ENCODE peak calls at places on chromosomes 7 and 10, in eight cellular contexts. F is left lung; G is CD4-positive, alpha-beta T cell; O is WTC11; Z is fibroblast of lung; H is AG09319; U is AG04450; S is A549. X is an unnamed sample.

GRCh38 chr10:14560274-14560673 is 214.4 kb downstream of the FAM107B start:
- DNase-seq in F (peak), G (peak), O (peak), Z (peak), H (no peak), U (no peak), S (peak), X (no peak)

GRCh38 chr10:120428754-120429153 is 28.3 kb upstream of the PLPP4 start:
- DNase-seq in F (no peak), G (no peak), O (no peak), Z (peak), H (no peak), U (no peak), S (no peak), X (no peak)

GRCh38 chr10:60898372-60898771 is 45.6 kb downstream of the RHOBTB1 start:
- DNase-seq in F (no peak), G (no peak), O (no peak), Z (no peak), H (no peak), U (no peak), S (no peak), X (no peak)

GRCh38 chr10:102775973-102776669 is 32.4 kb downstream of the WBP1L start:
- DNase-seq in F (no peak), G (no peak), O (no peak), Z (peak), H (no peak), U (peak), S (no peak), X (peak)

GRCh38 chr7:98836811-98837631 is 32.8 kb downstream of the TMEM130 start:
- DNase-seq in F (no peak), G (no peak), O (peak), Z (no peak), H (no peak), U (no peak), S (peak), X (peak)

GRCh38 chr7:44838751-44839150 is 9.1 kb downstream of the H2AZ2 start:
- DNase-seq in F (no peak), G (no peak), O (no peak), Z (no peak), H (no peak), U (no peak), S (no peak), X (no peak)

GRCh38 chr10:79130846-79131245 is 62.1 kb downstream of the ZMIZ1 start:
- DNase-seq in F (no peak), G (no peak), O (no peak), Z (no peak), H (no peak), U (no peak), S (no peak), X (no peak)

GRCh38 chr7:157366722-157367121 is 29.9 kb downstream of the DNAJB6 start:
- DNase-seq in F (no peak), G (no peak), O (no peak), Z (no peak), H (no peak), U (no peak), S (no peak), X (no peak)

GRCh38 chr7:36279926-36280315 is 109.7 kb upstream of the ANLN start:
- DNase-seq in F (no peak), G (no peak), O (no peak), Z (no peak), H (no peak), U (no peak), S (no peak), X (no peak)

GRCh38 chr7:134245253-134245652 is 71.5 kb downstream of the SLC35B4 start:
- DNase-seq in F (no peak), G (no peak), O (no peak), Z (no peak), H (no peak), U (no peak), S (no peak), X (no peak)

GRCh38 chr10:125169279-125169678 is 8.9 kb upstream of the CTBP2 start:
- DNase-seq in F (no peak), G (no peak), O (no peak), Z (no peak), H (no peak), U (no peak), S (no peak), X (no peak)

GRCh38 chr7:79317728-79318127 is 135.7 kb downstream of the MAGI2 start:
- DNase-seq in F (no peak), G (no peak), O (no peak), Z (peak), H (peak), U (peak), S (peak), X (no peak)

GRCh38 chr7:30995541-30995940 is 31.8 kb downstream of the GHRHR start:
- DNase-seq in F (no peak), G (no peak), O (no peak), Z (peak), H (no peak), U (no peak), S (no peak), X (no peak)

GRCh38 chr10:23157239-23157661 is 34.9 kb upstream of the PTF1A start:
- DNase-seq in F (no peak), G (no peak), O (no peak), Z (no peak), H (no peak), U (no peak), S (no peak), X (no peak)

GRCh38 chr10:16792675-16793074 is 24.5 kb downstream of the RSU1 start:
- DNase-seq in F (no peak), G (no peak), O (no peak), Z (peak), H (no peak), U (no peak), S (no peak), X (no peak)

GRCh38 chr10:10911471-10911921 is 106.2 kb upstream of the CELF2 start:
- DNase-seq in F (peak), G (no peak), O (peak), Z (peak), H (peak), U (peak), S (no peak), X (peak)

GRCh38 chr7:74615933-74616780 is 41.4 kb upstream of the GTF2I start:
- DNase-seq in F (no peak), G (no peak), O (no peak), Z (no peak), H (no peak), U (no peak), S (no peak), X (no peak)

GRCh38 chr7:100008525-100008924 is 6.9 kb upstream of the ZKSCAN1 start:
- DNase-seq in F (peak), G (no peak), O (no peak), Z (no peak), H (no peak), U (no peak), S (no peak), X (no peak)

GRCh38 chr10:91597397-91597881 is 35.4 kb downstream of the PPP1R3C start:
- DNase-seq in F (no peak), G (no peak), O (no peak), Z (peak), H (no peak), U (no peak), S (no peak), X (no peak)

GRCh38 chr10:79482721-79483120 is 29.6 kb upstream of the EIF5AL1 start:
- DNase-seq in F (no peak), G (no peak), O (no peak), Z (no peak), H (no peak), U (no peak), S (no peak), X (no peak)

GRCh38 chr10:6503171-6503570 is 76.9 kb downstream of the PRKCQ start:
- DNase-seq in F (no peak), G (no peak), O (no peak), Z (no peak), H (no peak), U (no peak), S (no peak), X (no peak)

GRCh38 chr10:11602919-11603523 is 8.4 kb downstream of the USP6NL start:
- DNase-seq in F (no peak), G (no peak), O (no peak), Z (peak), H (no peak), U (no peak), S (no peak), X (no peak)

DNA sequence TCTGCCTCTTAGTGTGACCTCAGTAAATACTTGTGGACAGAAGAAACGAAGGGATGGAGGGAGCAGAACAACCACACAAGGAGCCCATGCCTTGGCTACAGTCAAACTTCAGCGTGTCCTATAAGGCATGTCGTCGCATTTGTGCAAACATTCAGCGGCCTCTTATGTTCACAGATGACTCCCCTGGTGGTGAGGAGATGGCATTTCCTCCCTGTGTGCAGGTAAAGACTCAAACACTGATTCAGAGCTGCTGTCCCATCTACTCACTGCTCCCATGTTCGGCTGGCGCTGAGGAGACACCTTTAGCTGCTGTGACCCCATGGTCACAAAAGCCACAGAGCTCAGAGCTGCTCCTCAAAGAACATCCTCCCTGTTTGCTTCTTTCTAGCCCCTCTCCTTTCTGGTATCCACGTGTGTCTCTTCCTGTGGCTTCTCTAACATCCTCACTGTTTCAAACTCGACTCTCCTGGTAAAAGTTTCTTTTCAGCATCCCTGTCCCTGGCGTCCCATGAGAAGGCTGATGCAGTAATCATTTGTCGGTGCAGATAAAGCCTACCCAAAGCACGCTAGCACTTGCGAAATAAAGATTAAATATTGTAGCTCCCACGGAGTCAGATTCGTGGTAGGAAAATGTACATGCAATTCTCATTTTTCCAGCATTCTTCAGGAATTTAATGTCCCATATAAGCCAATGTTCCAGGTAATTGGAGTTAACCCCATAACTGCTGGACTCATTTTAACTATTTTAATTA is 124.9 kb upstream of the NEBL start:
- DNase-seq in F (no peak), G (no peak), O (no peak), Z (no peak), H (no peak), U (no peak), S (peak), X (no peak)
- TF ChIP-seq CTCF in F (no peak), G (no peak), O (no peak), Z (no peak), H (no peak), U (no peak), S (no peak), X (peak)

DNA sequence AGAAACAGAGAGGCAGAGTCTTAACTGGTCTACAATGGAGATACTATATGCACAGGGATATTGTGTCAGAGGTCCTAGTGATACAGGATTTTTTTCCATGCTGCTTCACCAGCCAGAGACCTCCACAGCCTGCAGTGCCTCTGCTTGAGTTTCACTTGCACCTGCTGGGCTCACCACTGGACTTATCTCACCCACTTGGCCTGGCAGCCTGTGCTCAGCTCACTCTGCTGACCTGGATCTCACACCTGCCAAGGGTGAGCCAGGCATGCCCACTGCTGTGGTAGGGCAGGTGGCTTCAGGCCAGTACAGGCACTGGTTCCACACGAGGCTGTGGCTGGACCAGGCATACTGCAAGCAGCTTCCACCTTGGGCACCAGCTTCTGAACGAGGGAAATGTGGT is 36.6 kb downstream of the PNLIPRP3 start:
- DNase-seq in F (peak), G (no peak), O (no peak), Z (no peak), H (no peak), U (no peak), S (no peak), X (no peak)
- TF ChIP-seq CTCF in F (no peak), G (no peak), O (no peak), Z (no peak), H (no peak), U (no peak), S (no peak), X (no peak)

GRCh38 chr7:85014936-85015335 is 171.9 kb downstream of the SEMA3D start:
- DNase-seq in F (no peak), G (no peak), O (no peak), Z (no peak), H (no peak), U (no peak), S (no peak), X (no peak)
- TF ChIP-seq CTCF in F (no peak), G (no peak), O (no peak), Z (no peak), H (no peak), U (peak), S (no peak), X (peak)

DNA sequence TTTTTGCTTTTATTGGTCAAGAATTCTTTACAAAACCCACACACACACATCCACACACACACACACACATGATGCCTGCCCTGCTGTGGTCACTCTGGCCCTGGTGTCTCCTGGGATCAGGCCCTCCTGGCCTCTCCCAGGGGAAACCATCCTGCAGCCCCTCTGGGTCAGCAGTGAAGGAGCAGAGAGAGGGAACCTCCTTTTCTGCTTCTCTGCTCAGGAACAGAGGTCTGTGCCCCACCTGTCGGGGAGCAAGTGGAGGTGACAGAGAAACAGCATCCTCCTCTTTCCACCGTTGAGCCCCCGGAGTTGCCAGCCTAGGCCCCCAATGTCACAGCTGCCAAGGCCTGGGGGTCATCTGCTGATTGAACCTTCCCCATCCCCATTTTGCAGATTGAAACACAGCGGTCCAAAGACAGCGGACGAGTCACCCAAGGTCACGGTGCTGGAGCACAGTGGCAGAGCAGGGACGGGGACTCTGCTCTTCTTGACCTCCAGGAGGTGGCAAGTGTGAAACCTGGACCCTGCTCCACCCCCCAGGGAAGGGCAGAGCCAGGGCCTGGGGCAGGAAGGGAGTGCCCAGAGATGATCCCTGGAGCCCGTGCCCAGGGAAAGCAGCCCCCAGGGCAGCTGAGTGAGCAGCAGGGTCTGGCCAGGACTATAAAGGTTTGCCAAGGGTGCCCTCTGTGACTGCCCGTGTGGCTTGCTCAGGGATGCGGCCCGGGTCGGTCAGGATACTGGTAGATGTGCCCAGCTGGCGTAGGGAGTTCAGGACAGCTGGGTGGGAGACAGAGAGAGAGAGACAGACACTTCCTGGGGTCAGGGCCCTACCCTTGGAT is 15.0 kb upstream of the TBL2 start:
- DNase-seq in F (peak), G (no peak), O (no peak), Z (no peak), H (no peak), U (no peak), S (no peak), X (no peak)
- TF ChIP-seq CTCF in F (no peak), G (no peak), O (no peak), Z (no peak), H (no peak), U (no peak), S (no peak), X (no peak)

DNA sequence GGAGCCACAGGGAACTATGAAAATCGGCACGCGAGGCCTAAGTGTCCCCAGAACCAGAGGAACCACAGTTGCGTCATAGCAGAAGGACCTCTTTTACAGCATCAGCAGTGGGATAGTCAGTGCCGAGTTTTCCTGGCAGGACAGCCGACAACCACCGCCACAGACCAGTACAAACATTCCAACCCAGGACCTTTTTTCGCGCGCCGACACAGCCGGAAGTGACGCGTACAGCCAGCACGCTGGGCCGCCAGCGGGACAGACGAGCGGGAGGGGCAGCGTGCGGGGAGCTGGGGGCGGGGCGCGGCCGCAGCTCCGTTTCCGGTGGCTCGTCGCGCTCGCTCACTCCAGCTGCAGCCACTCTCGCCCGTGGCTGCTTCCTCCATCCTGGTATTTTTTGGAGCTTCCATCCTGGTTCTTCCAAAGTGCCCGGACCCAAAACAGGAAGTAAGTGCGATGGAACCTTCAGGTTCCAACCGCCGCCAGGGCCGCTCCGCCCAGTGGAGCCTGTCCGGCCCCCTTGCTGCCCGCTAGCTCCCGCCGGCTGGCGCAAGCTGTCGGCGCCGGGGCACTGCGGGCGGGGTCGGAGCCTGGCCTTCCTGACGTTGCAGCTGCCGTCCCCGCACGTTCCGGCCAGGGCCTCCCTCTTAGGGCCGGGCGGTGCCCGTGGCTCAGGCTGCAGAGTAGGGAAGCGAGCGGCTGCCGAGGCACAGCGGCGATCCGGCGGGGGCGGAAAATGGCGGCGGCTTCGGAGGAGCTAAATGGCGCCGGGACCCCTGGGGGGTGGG is at the start of gene DMTF1:
- DNase-seq in F (peak), G (peak), O (peak), Z (peak), H (peak), U (peak), S (peak), X (peak)
- TF ChIP-seq CTCF in F (peak), G (no peak), O (no peak), Z (no peak), H (no peak), U (no peak), S (no peak), X (no peak)

GRCh38 chr7:2210551-2211258 is 22.0 kb downstream of the MAD1L1 start:
- DNase-seq in F (no peak), G (no peak), O (no peak), Z (no peak), H (no peak), U (no peak), S (no peak), X (no peak)
- TF ChIP-seq CTCF in F (no peak), G (no peak), O (no peak), Z (no peak), H (no peak), U (no peak), S (no peak), X (no peak)

GRCh38 chr7:20329389-20330175 is 1.1 kb upstream of the ITGB8 start:
- DNase-seq in F (peak), G (no peak), O (peak), Z (peak), H (no peak), U (no peak), S (peak), X (peak)
- TF ChIP-seq CTCF in F (no peak), G (no peak), O (no peak), Z (no peak), H (peak), U (peak), S (peak), X (peak)

GRCh38 chr7:139618482-139619366 is 95.2 kb downstream of the CLEC2L start:
- DNase-seq in F (no peak), G (peak), O (peak), Z (no peak), H (peak), U (no peak), S (peak), X (peak)
- TF ChIP-seq CTCF in F (peak), G (peak), O (peak), Z (peak), H (peak), U (peak), S (peak), X (peak)

GRCh38 chr7:101902680-101903504 is 85.5 kb downstream of the CUX1 start:
- DNase-seq in F (no peak), G (no peak), O (no peak), Z (no peak), H (no peak), U (no peak), S (no peak), X (no peak)

GRCh38 chr7:101899616-101900015 is 82.2 kb downstream of the CUX1 start:
- DNase-seq in F (no peak), G (no peak), O (no peak), Z (no peak), H (no peak), U (no peak), S (no peak), X (no peak)

GRCh38 chr7:101901661-101902491 is 84.5 kb downstream of the CUX1 start:
- DNase-seq in F (no peak), G (no peak), O (no peak), Z (peak), H (no peak), U (no peak), S (no peak), X (no peak)

GRCh38 chr7:101898019-101898575 is 80.7 kb downstream of the CUX1 start:
- DNase-seq in F (no peak), G (no peak), O (no peak), Z (no peak), H (no peak), U (no peak), S (no peak), X (no peak)

GRCh38 chr7:101900103-101900502 is 82.7 kb downstream of the CUX1 start:
- DNase-seq in F (no peak), G (no peak), O (no peak), Z (no peak), H (no peak), U (no peak), S (no peak), X (no peak)
- TF ChIP-seq CTCF in F (no peak), G (no peak), O (no peak), Z (no peak), H (peak), U (no peak), S (no peak), X (no peak)

X was measured in neural crest cell.